ENCODE peak calls at places on chromosomes 4 and X, in six cellular contexts. K is mammary epithelial cell, L is AG09309, H is H9, D is progenitor cell of endocrine pancreas, F is BE2C. E is an unnamed sample.

GRCh38 chr4:156825074-156825473 is 146.5 kb downstream of the PDGFC start:
- DNase-seq in K (peak), L (no peak), H (no peak), D (no peak), F (no peak), E (no peak)

GRCh38 chrX:47191331-47191730 is 2.3 kb upstream of the UBA1 start:
- DNase-seq in K (peak), L (no peak), H (no peak), D (no peak), F (no peak), E (no peak)

GRCh38 chr4:10960386-10960785 is 275.8 kb upstream of the CLNK start:
- DNase-seq in K (no peak), L (no peak), H (no peak), D (no peak), F (no peak), E (no peak)

GRCh38 chrX:140917354-140918115 is 84.9 kb upstream of the SPANXB1 start:
- DNase-seq in K (no peak), L (no peak), H (no peak), D (no peak), F (no peak), E (no peak)

GRCh38 chrX:119790977-119791436 is 423 bp downstream of the RPL39 start:
- DNase-seq in K (peak), L (no peak), H (no peak), D (peak), F (peak), E (no peak)

GRCh38 chr4:146053901-146054300 is 115.3 kb upstream of the ZNF827 start:
- DNase-seq in K (no peak), L (no peak), H (no peak), D (no peak), F (no peak), E (no peak)

GRCh38 chrX:115233497-115234219 is at the start of gene LRCH2:
- DNase-seq in K (no peak), L (no peak), H (peak), D (peak), F (peak), E (peak)

GRCh38 chr4:1452431-1453051 is 46.3 kb upstream of the NKX1-1 start:
- DNase-seq in K (no peak), L (no peak), H (no peak), D (no peak), F (no peak), E (no peak)

GRCh38 chrX:40538391-40538790 is 42.4 kb upstream of the ATP6AP2 start:
- DNase-seq in K (no peak), L (no peak), H (no peak), D (no peak), F (no peak), E (no peak)

GRCh38 chr4:102319594-102319993 is 25.7 kb downstream of the SLC39A8 start:
- DNase-seq in K (no peak), L (no peak), H (peak), D (no peak), F (no peak), E (no peak)

GRCh38 chr4:159069922-159070321 is 33.0 kb upstream of the RAPGEF2 start:
- DNase-seq in K (peak), L (peak), H (no peak), D (no peak), F (no peak), E (no peak)

GRCh38 chr4:186936496-186937375 is 213.1 kb upstream of the FAT1 start:
- DNase-seq in K (peak), L (peak), H (no peak), D (no peak), F (no peak), E (no peak)

GRCh38 chrX:72029473-72030411 is 102.0 kb downstream of the RTL5 start:
- DNase-seq in K (peak), L (peak), H (peak), D (no peak), F (peak), E (no peak)

GRCh38 chrX:94058728-94059382 is 384.8 kb downstream of the FAM133A start:
- DNase-seq in K (peak), L (no peak), H (peak), D (no peak), F (no peak), E (no peak)

GRCh38 chrX:41695464-41695863 is 6.7 kb downstream of the GPR34 start:
- DNase-seq in K (no peak), L (no peak), H (no peak), D (no peak), F (no peak), E (no peak)

GRCh38 chr4:107951551-107951950 is 20.2 kb downstream of the CYP2U1 start:
- DNase-seq in K (peak), L (peak), H (no peak), D (no peak), F (no peak), E (no peak)

GRCh38 chr4:42397256-42397634 is at the start of gene SHISA3:
- DNase-seq in K (no peak), L (no peak), H (peak), D (no peak), F (peak), E (peak)

GRCh38 chr4:52107745-52108144 is 56.6 kb downstream of the SPATA18 start:
- DNase-seq in K (no peak), L (no peak), H (no peak), D (no peak), F (no peak), E (no peak)
- TF ChIP-seq CTCF in K (no peak), L (peak), H (peak), D (peak), F (peak), E (peak)

DNA sequence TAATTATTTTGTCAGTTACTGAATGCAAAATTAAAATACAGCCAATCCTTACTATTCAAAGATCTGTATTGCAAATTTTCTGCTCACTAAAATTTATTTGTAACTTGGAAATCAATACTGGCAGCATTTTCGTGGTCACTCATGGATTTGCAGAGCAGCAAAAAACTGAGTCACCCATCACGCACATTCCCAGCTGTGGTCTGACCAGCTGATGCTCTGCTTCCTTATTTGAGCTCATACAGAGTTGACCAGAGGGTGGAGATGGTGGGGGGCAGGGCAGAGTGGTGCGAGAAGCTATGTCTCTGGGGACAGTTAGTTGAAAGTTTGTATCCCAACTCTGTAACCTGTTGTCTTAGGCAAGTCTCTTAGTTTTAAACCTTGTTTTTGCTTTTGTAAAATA is 214.8 kb downstream of the SPCS3 start:
- DNase-seq in K (peak), L (peak), H (no peak), D (no peak), F (no peak), E (no peak)
- TF ChIP-seq CTCF in K (no peak), L (no peak), H (no peak), D (no peak), F (no peak), E (no peak)

GRCh38 chr4:148057425-148058020 is 325.6 kb downstream of the ARHGAP10 start:
- DNase-seq in K (no peak), L (no peak), H (no peak), D (no peak), F (no peak), E (no peak)

GRCh38 chr4:148054275-148054674 is 322.4 kb downstream of the ARHGAP10 start:
- DNase-seq in K (no peak), L (no peak), H (no peak), D (no peak), F (peak), E (no peak)

GRCh38 chr4:148055844-148056243 is 324.0 kb downstream of the ARHGAP10 start:
- DNase-seq in K (no peak), L (no peak), H (no peak), D (no peak), F (no peak), E (no peak)

GRCh38 chr4:148058160-148058859 is 326.4 kb downstream of the ARHGAP10 start:
- DNase-seq in K (no peak), L (no peak), H (no peak), D (no peak), F (no peak), E (no peak)

DNA sequence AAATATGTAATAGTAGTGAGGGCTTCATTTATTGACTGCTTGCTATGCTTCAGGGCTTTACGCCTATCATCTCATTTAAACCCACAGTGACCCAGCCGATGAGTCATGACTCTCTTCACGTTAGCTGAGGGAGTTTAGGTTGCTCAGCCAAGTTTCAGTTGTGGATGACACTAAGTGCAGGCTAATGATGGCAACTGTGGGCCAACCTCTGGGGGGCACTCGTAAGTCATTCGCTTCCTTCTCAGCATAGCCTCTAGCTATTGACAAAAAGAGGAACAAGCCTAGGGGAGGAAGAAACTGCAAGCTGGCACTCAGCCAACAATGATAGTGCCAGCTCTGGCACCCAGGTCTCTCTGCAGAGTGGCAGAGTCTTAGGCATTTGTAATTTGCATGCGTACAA is 325.0 kb downstream of the ARHGAP10 start:
- DNase-seq in K (peak), L (peak), H (peak), D (no peak), F (no peak), E (no peak)
- TF ChIP-seq CTCF in K (peak), L (no peak), H (peak), D (no peak), F (peak), E (no peak)

GRCh38 chr4:74969507-74970474 is 36.9 kb downstream of the PARM1 start:
- DNase-seq in K (no peak), L (no peak), H (peak), D (no peak), F (peak), E (no peak)
- TF ChIP-seq CTCF in K (no peak), L (no peak), H (peak), D (peak), F (peak), E (peak)

GRCh38 chrX:134026732-134027311 is 41.4 kb upstream of the GPC3 start:
- DNase-seq in K (peak), L (no peak), H (peak), D (peak), F (peak), E (peak)
- TF ChIP-seq CTCF in K (peak), L (peak), H (peak), D (peak), F (peak), E (no peak)